ENCODE peak calls at places on chromosomes 1 and 21, in seven cellular contexts. N, S, V, X, M, J and D are unnamed samples.

GRCh38 chr1:229440821-229441537 is 7.1 kb upstream of the ACTA1 start:
- DNase-seq in N (no peak), S (peak), V (peak), X (no peak), M (no peak), J (no peak), D (no peak)

GRCh38 chr1:190477687-190478192 is at the start of gene BRINP3:
- DNase-seq in N (no peak), S (no peak), V (no peak), X (no peak), M (no peak), J (no peak), D (no peak)

GRCh38 chr21:38910390-38911008 is 104.8 kb downstream of the ETS2 start:
- DNase-seq in N (peak), S (no peak), V (no peak), X (no peak), M (peak), J (no peak), D (no peak)

GRCh38 chr1:183198463-183198862 is 12.4 kb downstream of the LAMC2 start:
- DNase-seq in N (no peak), S (no peak), V (no peak), X (peak), M (no peak), J (no peak), D (peak)

GRCh38 chr1:22252248-22252647 is 109.4 kb upstream of the WNT4 start:
- DNase-seq in N (no peak), S (no peak), V (no peak), X (no peak), M (no peak), J (no peak), D (no peak)

GRCh38 chr1:156009404-156009803 is 11.3 kb downstream of the SSR2 start:
- DNase-seq in N (no peak), S (no peak), V (no peak), X (no peak), M (no peak), J (peak), D (no peak)

GRCh38 chr1:107538502-107538901 is 397.7 kb downstream of the NTNG1 start:
- DNase-seq in N (no peak), S (no peak), V (no peak), X (no peak), M (no peak), J (peak), D (no peak)

GRCh38 chr1:205610036-205610435 is 21.8 kb downstream of the ELK4 start:
- DNase-seq in N (no peak), S (no peak), V (peak), X (no peak), M (no peak), J (no peak), D (no peak)

GRCh38 chr1:181119076-181119989 is 30.8 kb downstream of the IER5 start:
- DNase-seq in N (no peak), S (no peak), V (no peak), X (no peak), M (peak), J (no peak), D (no peak)

GRCh38 chr1:20742671-20743070 is 10.2 kb upstream of the SH2D5 start:
- DNase-seq in N (no peak), S (no peak), V (no peak), X (no peak), M (no peak), J (no peak), D (no peak)

GRCh38 chr1:158121604-158122254 is 59.0 kb upstream of the CD1D start:
- DNase-seq in N (peak), S (peak), V (no peak), X (no peak), M (peak), J (peak), D (no peak)

GRCh38 chr1:54227091-54227602 is 27.2 kb downstream of the MRPL37 start:
- DNase-seq in N (peak), S (no peak), V (peak), X (no peak), M (peak), J (no peak), D (no peak)

GRCh38 chr1:53896673-53897229 is 2.8 kb downstream of the DIO1 start:
- DNase-seq in N (peak), S (no peak), V (peak), X (no peak), M (no peak), J (no peak), D (peak)

GRCh38 chr1:205396972-205397616 is 24.8 kb downstream of the LEMD1 start:
- DNase-seq in N (peak), S (peak), V (no peak), X (no peak), M (peak), J (peak), D (no peak)

GRCh38 chr1:225768662-225769426 is 8.8 kb upstream of the SRP9 start:
- DNase-seq in N (no peak), S (no peak), V (no peak), X (no peak), M (no peak), J (no peak), D (no peak)

GRCh38 chr21:28252923-28253322 is 739.8 kb downstream of the LTN1 start:
- DNase-seq in N (no peak), S (no peak), V (no peak), X (no peak), M (no peak), J (no peak), D (no peak)

GRCh38 chr21:42299324-42300044 is 15.7 kb downstream of the TFF3 start:
- DNase-seq in N (no peak), S (no peak), V (no peak), X (peak), M (no peak), J (no peak), D (no peak)

GRCh38 chr1:192747942-192748341 is 60.9 kb upstream of the RGS2 start:
- DNase-seq in N (no peak), S (no peak), V (no peak), X (no peak), M (no peak), J (no peak), D (peak)

GRCh38 chr1:191912517-191912916 is 245.7 kb upstream of the RGS18 start:
- DNase-seq in N (no peak), S (peak), V (no peak), X (no peak), M (no peak), J (no peak), D (no peak)

DNA sequence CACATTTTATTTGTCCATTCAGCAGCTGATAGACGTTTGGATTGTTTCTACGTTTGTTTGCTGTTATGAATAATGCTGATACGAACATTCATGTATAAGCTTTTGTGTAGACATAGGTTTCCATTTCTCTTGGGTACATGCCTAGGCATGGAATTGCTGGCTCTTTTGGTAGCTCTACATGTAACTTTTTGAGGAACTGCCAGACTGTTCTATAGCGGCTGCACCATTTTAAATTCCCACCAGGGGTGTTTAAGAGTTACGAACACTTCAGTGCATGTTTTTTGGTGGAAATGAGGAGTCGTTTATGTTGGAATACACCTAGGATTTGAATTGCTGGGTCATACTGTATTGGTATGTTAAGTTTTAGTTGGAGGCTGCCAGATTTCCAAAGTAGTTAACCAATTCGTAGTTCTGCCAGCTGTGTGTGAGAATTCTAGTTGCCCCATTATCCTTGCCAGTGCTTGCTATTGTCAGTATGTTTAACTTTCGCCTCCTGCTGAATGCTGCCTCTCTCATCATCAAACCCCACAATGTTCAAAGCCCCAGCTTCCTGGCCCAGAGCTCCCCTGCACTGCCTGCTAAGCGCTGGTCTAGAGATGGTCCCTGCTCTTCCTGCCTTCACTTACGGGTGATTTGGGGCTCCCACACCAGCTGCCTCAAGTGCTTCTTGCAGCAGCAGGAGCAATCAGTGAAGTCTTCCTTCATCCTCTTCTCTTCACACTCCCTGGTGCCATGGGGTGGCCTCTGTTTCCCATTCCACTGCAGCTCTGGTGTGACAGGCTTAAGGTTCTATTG is 81.0 kb downstream of the MAN1C1 start:
- DNase-seq in N (no peak), S (no peak), V (no peak), X (no peak), M (no peak), J (no peak), D (no peak)
- TF ChIP-seq CTCF in N (no peak), S (no peak), V (no peak), X (no peak), M (peak), J (peak), D (no peak)

GRCh38 chr21:16124397-16125130 is 394.8 kb downstream of the USP25 start:
- DNase-seq in N (peak), S (no peak), V (peak), X (no peak), M (no peak), J (no peak), D (peak)
- H3K4me3 ChIP-seq in N (no peak), S (no peak), V (peak), X (no peak), M (no peak), J (no peak), D (no peak)

GRCh38 chr1:35855016-35855700 is 27.9 kb upstream of the AGO1 start:
- DNase-seq in N (no peak), S (no peak), V (no peak), X (no peak), M (no peak), J (peak), D (no peak)
- TF ChIP-seq CTCF in N (no peak), S (no peak), V (no peak), X (no peak), M (peak), J (peak), D (no peak)

GRCh38 chr1:34792868-34793727 is at the start of gene GJA4:
- DNase-seq in N (peak), S (no peak), V (no peak), X (no peak), M (no peak), J (peak), D (no peak)
- H3K4me3 ChIP-seq in N (no peak), S (no peak), V (no peak), X (peak), M (no peak), J (peak), D (no peak)

GRCh38 chr1:7407547-7407895 is 363.6 kb upstream of the VAMP3 start:
- DNase-seq in N (no peak), S (no peak), V (no peak), X (no peak), M (no peak), J (no peak), D (no peak)

GRCh38 chr1:7406641-7407546 is 364.2 kb upstream of the VAMP3 start:
- DNase-seq in N (peak), S (peak), V (no peak), X (no peak), M (no peak), J (no peak), D (no peak)

GRCh38 chr1:7404046-7404742 is 366.9 kb upstream of the VAMP3 start:
- DNase-seq in N (no peak), S (no peak), V (no peak), X (no peak), M (no peak), J (no peak), D (no peak)

GRCh38 chr1:7407980-7408770 is 362.9 kb upstream of the VAMP3 start:
- DNase-seq in N (no peak), S (no peak), V (no peak), X (no peak), M (no peak), J (no peak), D (no peak)

GRCh38 chr1:7405844-7406500 is 365.1 kb upstream of the VAMP3 start:
- DNase-seq in N (no peak), S (no peak), V (no peak), X (no peak), M (no peak), J (no peak), D (no peak)
- TF ChIP-seq CTCF in N (no peak), S (no peak), V (no peak), X (no peak), M (no peak), J (no peak), D (no peak)

GRCh38 chr1:47725000-47725731 is 272.0 kb downstream of the TRABD2B start:
- DNase-seq in N (no peak), S (no peak), V (no peak), X (no peak), M (no peak), J (peak), D (no peak)
- H3K4me3 ChIP-seq in N (no peak), S (no peak), V (no peak), X (peak), M (no peak), J (peak), D (no peak)

GRCh38 chr1:165869343-165869742 is 41.9 kb downstream of the UCK2 start:
- DNase-seq in N (no peak), S (no peak), V (no peak), X (no peak), M (no peak), J (no peak), D (no peak)
- TF ChIP-seq CTCF in N (no peak), S (no peak), V (no peak), X (peak), M (peak), J (peak), D (peak)